ENCODE peak calls at places on chromosomes 16 and 17, in nine cellular contexts. One of them, this sample, is unnamed.

GRCh38 chr17:79630821-79631639 is 20.2 kb upstream of the RBFOX3 start:
- DNase-seq in spleen: no peak
- DNase-seq in LoVo: no peak
- DNase-seq in adrenal gland: no peak
- DNase-seq in SK-N-DZ: no peak
- DNase-seq in GM12892: peak
- DNase-seq in smooth muscle cell of the brain vasculature: no peak
- DNase-seq in Right ventricle myocardium superior: no peak
- DNase-seq in stimulated activated CD4-positive, alpha-beta T cell treated with anti-CD3 and anti-CD28 coated beads, Interleukin-1b, Interleukin-23, amount 100 ng/mL, for 48 hours: no peak
- DNase-seq in this sample: no peak

GRCh38 chr16:30065112-30065942 is at the start of gene ALDOA:
- DNase-seq in spleen: peak
- DNase-seq in LoVo: peak
- DNase-seq in adrenal gland: peak
- DNase-seq in SK-N-DZ: peak
- DNase-seq in GM12892: peak
- DNase-seq in smooth muscle cell of the brain vasculature: peak
- DNase-seq in Right ventricle myocardium superior: peak
- DNase-seq in stimulated activated CD4-positive, alpha-beta T cell treated with anti-CD3 and anti-CD28 coated beads, Interleukin-1b, Interleukin-23, amount 100 ng/mL, for 48 hours: peak
- DNase-seq in this sample: peak

GRCh38 chr16:50309527-50310307 is 43.4 kb downstream of the ADCY7 start:
- DNase-seq in spleen: peak
- DNase-seq in LoVo: no peak
- DNase-seq in adrenal gland: no peak
- DNase-seq in SK-N-DZ: peak
- DNase-seq in GM12892: peak
- DNase-seq in smooth muscle cell of the brain vasculature: no peak
- DNase-seq in Right ventricle myocardium superior: peak
- DNase-seq in stimulated activated CD4-positive, alpha-beta T cell treated with anti-CD3 and anti-CD28 coated beads, Interleukin-1b, Interleukin-23, amount 100 ng/mL, for 48 hours: no peak
- DNase-seq in this sample: no peak

GRCh38 chr17:3025421-3026124 is 37.8 kb downstream of the OR1D5 start:
- DNase-seq in spleen: peak
- DNase-seq in LoVo: no peak
- DNase-seq in adrenal gland: no peak
- DNase-seq in SK-N-DZ: no peak
- DNase-seq in GM12892: no peak
- DNase-seq in smooth muscle cell of the brain vasculature: no peak
- DNase-seq in Right ventricle myocardium superior: no peak
- DNase-seq in stimulated activated CD4-positive, alpha-beta T cell treated with anti-CD3 and anti-CD28 coated beads, Interleukin-1b, Interleukin-23, amount 100 ng/mL, for 48 hours: no peak
- DNase-seq in this sample: no peak

GRCh38 chr17:31283841-31284240 is 13.2 kb downstream of the OMG start:
- DNase-seq in spleen: no peak
- DNase-seq in LoVo: no peak
- DNase-seq in adrenal gland: no peak
- DNase-seq in SK-N-DZ: no peak
- DNase-seq in GM12892: no peak
- DNase-seq in smooth muscle cell of the brain vasculature: no peak
- DNase-seq in Right ventricle myocardium superior: no peak
- DNase-seq in stimulated activated CD4-positive, alpha-beta T cell treated with anti-CD3 and anti-CD28 coated beads, Interleukin-1b, Interleukin-23, amount 100 ng/mL, for 48 hours: no peak
- DNase-seq in this sample: no peak

GRCh38 chr17:65320856-65321255 is 183.7 kb downstream of the RGS9 start:
- DNase-seq in spleen: no peak
- DNase-seq in LoVo: no peak
- DNase-seq in adrenal gland: no peak
- DNase-seq in SK-N-DZ: no peak
- DNase-seq in GM12892: no peak
- DNase-seq in smooth muscle cell of the brain vasculature: no peak
- DNase-seq in Right ventricle myocardium superior: no peak
- DNase-seq in stimulated activated CD4-positive, alpha-beta T cell treated with anti-CD3 and anti-CD28 coated beads, Interleukin-1b, Interleukin-23, amount 100 ng/mL, for 48 hours: no peak
- DNase-seq in this sample: no peak

GRCh38 chr17:34584805-34585416 is 5.5 kb downstream of the TMEM132E start:
- DNase-seq in spleen: peak
- DNase-seq in LoVo: peak
- DNase-seq in adrenal gland: no peak
- DNase-seq in SK-N-DZ: peak
- DNase-seq in GM12892: no peak
- DNase-seq in smooth muscle cell of the brain vasculature: no peak
- DNase-seq in Right ventricle myocardium superior: no peak
- DNase-seq in stimulated activated CD4-positive, alpha-beta T cell treated with anti-CD3 and anti-CD28 coated beads, Interleukin-1b, Interleukin-23, amount 100 ng/mL, for 48 hours: no peak
- DNase-seq in this sample: no peak

GRCh38 chr17:8832711-8833352 is 33.7 kb upstream of the MFSD6L start:
- DNase-seq in spleen: peak
- DNase-seq in LoVo: no peak
- DNase-seq in adrenal gland: no peak
- DNase-seq in SK-N-DZ: no peak
- DNase-seq in GM12892: peak
- DNase-seq in smooth muscle cell of the brain vasculature: no peak
- DNase-seq in Right ventricle myocardium superior: no peak
- DNase-seq in stimulated activated CD4-positive, alpha-beta T cell treated with anti-CD3 and anti-CD28 coated beads, Interleukin-1b, Interleukin-23, amount 100 ng/mL, for 48 hours: peak
- DNase-seq in this sample: no peak

GRCh38 chr16:68387301-68387700 is 61.0 kb downstream of the SMPD3 start:
- DNase-seq in spleen: no peak
- DNase-seq in LoVo: no peak
- DNase-seq in adrenal gland: no peak
- DNase-seq in SK-N-DZ: no peak
- DNase-seq in GM12892: no peak
- DNase-seq in smooth muscle cell of the brain vasculature: no peak
- DNase-seq in Right ventricle myocardium superior: no peak
- DNase-seq in stimulated activated CD4-positive, alpha-beta T cell treated with anti-CD3 and anti-CD28 coated beads, Interleukin-1b, Interleukin-23, amount 100 ng/mL, for 48 hours: no peak
- DNase-seq in this sample: no peak

GRCh38 chr17:42964161-42964932 is at the start of gene AARSD1:
- DNase-seq in spleen: peak
- DNase-seq in LoVo: peak
- DNase-seq in adrenal gland: peak
- DNase-seq in SK-N-DZ: peak
- DNase-seq in GM12892: peak
- DNase-seq in smooth muscle cell of the brain vasculature: peak
- DNase-seq in Right ventricle myocardium superior: peak
- DNase-seq in stimulated activated CD4-positive, alpha-beta T cell treated with anti-CD3 and anti-CD28 coated beads, Interleukin-1b, Interleukin-23, amount 100 ng/mL, for 48 hours: peak
- DNase-seq in this sample: peak

GRCh38 chr17:80374039-80374731 is 40.8 kb upstream of the ENDOV start:
- DNase-seq in spleen: peak
- DNase-seq in LoVo: no peak
- DNase-seq in adrenal gland: no peak
- DNase-seq in SK-N-DZ: no peak
- DNase-seq in GM12892: no peak
- DNase-seq in smooth muscle cell of the brain vasculature: no peak
- DNase-seq in Right ventricle myocardium superior: no peak
- DNase-seq in stimulated activated CD4-positive, alpha-beta T cell treated with anti-CD3 and anti-CD28 coated beads, Interleukin-1b, Interleukin-23, amount 100 ng/mL, for 48 hours: no peak
- DNase-seq in this sample: no peak

GRCh38 chr16:50068550-50068949 is 2.8 kb downstream of the HEATR3 start:
- DNase-seq in spleen: no peak
- DNase-seq in LoVo: no peak
- DNase-seq in adrenal gland: no peak
- DNase-seq in SK-N-DZ: no peak
- DNase-seq in GM12892: no peak
- DNase-seq in smooth muscle cell of the brain vasculature: no peak
- DNase-seq in Right ventricle myocardium superior: no peak
- DNase-seq in stimulated activated CD4-positive, alpha-beta T cell treated with anti-CD3 and anti-CD28 coated beads, Interleukin-1b, Interleukin-23, amount 100 ng/mL, for 48 hours: no peak
- DNase-seq in this sample: no peak

GRCh38 chr17:83145358-83145738 is 65.9 kb downstream of the METRNL start:
- DNase-seq in spleen: no peak
- DNase-seq in LoVo: no peak
- DNase-seq in adrenal gland: no peak
- DNase-seq in SK-N-DZ: no peak
- DNase-seq in GM12892: no peak
- DNase-seq in smooth muscle cell of the brain vasculature: no peak
- DNase-seq in Right ventricle myocardium superior: no peak
- DNase-seq in stimulated activated CD4-positive, alpha-beta T cell treated with anti-CD3 and anti-CD28 coated beads, Interleukin-1b, Interleukin-23, amount 100 ng/mL, for 48 hours: no peak
- DNase-seq in this sample: no peak

GRCh38 chr17:8673621-8674020 is 43.1 kb upstream of the MYH10 start:
- DNase-seq in spleen: no peak
- DNase-seq in LoVo: no peak
- DNase-seq in adrenal gland: peak
- DNase-seq in SK-N-DZ: peak
- DNase-seq in GM12892: no peak
- DNase-seq in smooth muscle cell of the brain vasculature: no peak
- DNase-seq in Right ventricle myocardium superior: no peak
- DNase-seq in stimulated activated CD4-positive, alpha-beta T cell treated with anti-CD3 and anti-CD28 coated beads, Interleukin-1b, Interleukin-23, amount 100 ng/mL, for 48 hours: no peak
- DNase-seq in this sample: no peak

GRCh38 chr16:69501956-69502457 is 63.8 kb upstream of the NFAT5 start:
- DNase-seq in spleen: no peak
- DNase-seq in LoVo: no peak
- DNase-seq in adrenal gland: no peak
- DNase-seq in SK-N-DZ: no peak
- DNase-seq in GM12892: no peak
- DNase-seq in smooth muscle cell of the brain vasculature: no peak
- DNase-seq in Right ventricle myocardium superior: no peak
- DNase-seq in stimulated activated CD4-positive, alpha-beta T cell treated with anti-CD3 and anti-CD28 coated beads, Interleukin-1b, Interleukin-23, amount 100 ng/mL, for 48 hours: no peak
- DNase-seq in this sample: no peak

GRCh38 chr17:10920511-10920910 is 82.6 kb upstream of the PIRT start:
- DNase-seq in spleen: no peak
- DNase-seq in LoVo: no peak
- DNase-seq in adrenal gland: no peak
- DNase-seq in SK-N-DZ: no peak
- DNase-seq in GM12892: no peak
- DNase-seq in smooth muscle cell of the brain vasculature: no peak
- DNase-seq in Right ventricle myocardium superior: no peak
- DNase-seq in stimulated activated CD4-positive, alpha-beta T cell treated with anti-CD3 and anti-CD28 coated beads, Interleukin-1b, Interleukin-23, amount 100 ng/mL, for 48 hours: no peak
- DNase-seq in this sample: no peak

GRCh38 chr16:86862596-86862995 is 284.2 kb downstream of the FOXL1 start:
- DNase-seq in spleen: no peak
- DNase-seq in LoVo: no peak
- DNase-seq in adrenal gland: no peak
- DNase-seq in SK-N-DZ: no peak
- DNase-seq in GM12892: no peak
- DNase-seq in smooth muscle cell of the brain vasculature: no peak
- DNase-seq in Right ventricle myocardium superior: no peak
- DNase-seq in stimulated activated CD4-positive, alpha-beta T cell treated with anti-CD3 and anti-CD28 coated beads, Interleukin-1b, Interleukin-23, amount 100 ng/mL, for 48 hours: no peak
- DNase-seq in this sample: no peak

GRCh38 chr17:2592974-2593845 is at the start of gene PAFAH1B1:
- DNase-seq in spleen: peak
- DNase-seq in LoVo: peak
- DNase-seq in adrenal gland: peak
- DNase-seq in SK-N-DZ: peak
- DNase-seq in GM12892: peak
- DNase-seq in smooth muscle cell of the brain vasculature: peak
- DNase-seq in Right ventricle myocardium superior: peak
- DNase-seq in stimulated activated CD4-positive, alpha-beta T cell treated with anti-CD3 and anti-CD28 coated beads, Interleukin-1b, Interleukin-23, amount 100 ng/mL, for 48 hours: peak
- DNase-seq in this sample: peak

GRCh38 chr17:15945493-15946209 is 721 bp downstream of the ADORA2B start:
- DNase-seq in spleen: peak
- DNase-seq in LoVo: peak
- DNase-seq in adrenal gland: no peak
- DNase-seq in SK-N-DZ: no peak
- DNase-seq in GM12892: no peak
- DNase-seq in smooth muscle cell of the brain vasculature: no peak
- DNase-seq in Right ventricle myocardium superior: no peak
- DNase-seq in stimulated activated CD4-positive, alpha-beta T cell treated with anti-CD3 and anti-CD28 coated beads, Interleukin-1b, Interleukin-23, amount 100 ng/mL, for 48 hours: peak
- DNase-seq in this sample: no peak

GRCh38 chr16:49437344-49437743 is 63.7 kb downstream of the C16orf78 start:
- DNase-seq in spleen: peak
- DNase-seq in LoVo: no peak
- DNase-seq in adrenal gland: no peak
- DNase-seq in SK-N-DZ: no peak
- DNase-seq in GM12892: no peak
- DNase-seq in smooth muscle cell of the brain vasculature: no peak
- DNase-seq in Right ventricle myocardium superior: no peak
- DNase-seq in stimulated activated CD4-positive, alpha-beta T cell treated with anti-CD3 and anti-CD28 coated beads, Interleukin-1b, Interleukin-23, amount 100 ng/mL, for 48 hours: no peak
- DNase-seq in this sample: no peak

GRCh38 chr16:69598045-69598444 is 32.3 kb downstream of the NFAT5 start:
- DNase-seq in spleen: no peak
- DNase-seq in LoVo: no peak
- DNase-seq in adrenal gland: no peak
- DNase-seq in SK-N-DZ: no peak
- DNase-seq in GM12892: no peak
- DNase-seq in smooth muscle cell of the brain vasculature: no peak
- DNase-seq in Right ventricle myocardium superior: no peak
- DNase-seq in stimulated activated CD4-positive, alpha-beta T cell treated with anti-CD3 and anti-CD28 coated beads, Interleukin-1b, Interleukin-23, amount 100 ng/mL, for 48 hours: no peak
- DNase-seq in this sample: no peak

GRCh38 chr17:6070895-6071511 is 824 bp downstream of the WSCD1 start:
- DNase-seq in spleen: no peak
- DNase-seq in LoVo: no peak
- DNase-seq in adrenal gland: peak
- DNase-seq in SK-N-DZ: no peak
- DNase-seq in GM12892: no peak
- DNase-seq in smooth muscle cell of the brain vasculature: no peak
- DNase-seq in Right ventricle myocardium superior: no peak
- DNase-seq in stimulated activated CD4-positive, alpha-beta T cell treated with anti-CD3 and anti-CD28 coated beads, Interleukin-1b, Interleukin-23, amount 100 ng/mL, for 48 hours: no peak
- DNase-seq in this sample: no peak

GRCh38 chr16:73794936-73795335 is 501.7 kb upstream of the PSMD7 start:
- DNase-seq in spleen: no peak
- DNase-seq in LoVo: no peak
- DNase-seq in adrenal gland: no peak
- DNase-seq in SK-N-DZ: no peak
- DNase-seq in GM12892: no peak
- DNase-seq in smooth muscle cell of the brain vasculature: no peak
- DNase-seq in Right ventricle myocardium superior: peak
- DNase-seq in stimulated activated CD4-positive, alpha-beta T cell treated with anti-CD3 and anti-CD28 coated beads, Interleukin-1b, Interleukin-23, amount 100 ng/mL, for 48 hours: no peak
- DNase-seq in this sample: no peak

GRCh38 chr16:4346205-4346781 is 4.8 kb downstream of the PAM16 start:
- DNase-seq in spleen: no peak
- DNase-seq in LoVo: no peak
- DNase-seq in adrenal gland: no peak
- DNase-seq in SK-N-DZ: no peak
- DNase-seq in GM12892: no peak
- DNase-seq in smooth muscle cell of the brain vasculature: no peak
- DNase-seq in Right ventricle myocardium superior: no peak
- DNase-seq in stimulated activated CD4-positive, alpha-beta T cell treated with anti-CD3 and anti-CD28 coated beads, Interleukin-1b, Interleukin-23, amount 100 ng/mL, for 48 hours: no peak
- DNase-seq in this sample: no peak

GRCh38 chr16:5582529-5582928 is 484.9 kb upstream of the EEF2KMT start:
- DNase-seq in spleen: no peak
- DNase-seq in LoVo: no peak
- DNase-seq in adrenal gland: no peak
- DNase-seq in SK-N-DZ: no peak
- DNase-seq in GM12892: no peak
- DNase-seq in smooth muscle cell of the brain vasculature: no peak
- DNase-seq in Right ventricle myocardium superior: no peak
- DNase-seq in stimulated activated CD4-positive, alpha-beta T cell treated with anti-CD3 and anti-CD28 coated beads, Interleukin-1b, Interleukin-23, amount 100 ng/mL, for 48 hours: no peak
- DNase-seq in this sample: no peak

GRCh38 chr17:27469256-27469655 is 13.0 kb downstream of the KSR1 start:
- DNase-seq in spleen: no peak
- DNase-seq in LoVo: no peak
- DNase-seq in adrenal gland: no peak
- DNase-seq in SK-N-DZ: no peak
- DNase-seq in GM12892: no peak
- DNase-seq in smooth muscle cell of the brain vasculature: no peak
- DNase-seq in Right ventricle myocardium superior: no peak
- DNase-seq in stimulated activated CD4-positive, alpha-beta T cell treated with anti-CD3 and anti-CD28 coated beads, Interleukin-1b, Interleukin-23, amount 100 ng/mL, for 48 hours: peak
- DNase-seq in this sample: no peak